ENCODE peak calls at places on chromosomes 4 and X, in six cellular contexts. X is heart left ventricle; T is cardiac fibroblast; B is CD4-positive, CD25-positive, alpha-beta regulatory T cell; K is GM03348; D is right atrium auricular region. O is an unnamed sample.

GRCh38 chrX:142096263-142096662 is 108.8 kb downstream of the MAGEC2 start:
- DNase-seq in B (no peak), T (no peak), K (no peak), D (no peak), X (no peak), O (no peak)

GRCh38 chr4:65195002-65195401 is 475.3 kb downstream of the EPHA5 start:
- DNase-seq in D (no peak), K (no peak), T (no peak), B (no peak), X (no peak), O (no peak)

GRCh38 chr4:53059253-53059652 is 197.1 kb downstream of the RASL11B start:
- DNase-seq in B (no peak), D (no peak), T (no peak), X (no peak), K (no peak), O (no peak)

GRCh38 chr4:182018691-182019090 is 224.5 kb upstream of the TENM3 start:
- DNase-seq in K (no peak), X (no peak), T (no peak), B (no peak), D (no peak), O (no peak)

GRCh38 chr4:16579866-16580265 is 318.6 kb downstream of the LDB2 start:
- DNase-seq in D (no peak), K (peak), T (no peak), X (no peak), B (no peak), O (no peak)

GRCh38 chr4:82984459-82984858 is 26.2 kb downstream of the LIN54 start:
- DNase-seq in D (no peak), B (no peak), K (peak), T (peak), X (no peak), O (no peak)

GRCh38 chr4:101357751-101358150 is 10.4 kb upstream of the PPP3CA start:
- DNase-seq in B (no peak), K (no peak), X (no peak), D (no peak), T (peak), O (no peak)

GRCh38 chr4:151462554-151462953 is 53.6 kb downstream of the FHIP1A start:
- DNase-seq in K (no peak), B (no peak), T (no peak), X (no peak), D (no peak), O (no peak)

GRCh38 chr4:173288296-173288695 is 45.9 kb downstream of the HMGB2 start:
- DNase-seq in X (peak), T (peak), B (peak), D (peak), K (peak), O (no peak)

GRCh38 chrX:40273356-40274050 is 175.7 kb upstream of the BCOR start:
- DNase-seq in B (no peak), T (peak), X (peak), K (no peak), D (no peak), O (peak)

GRCh38 chrX:19840899-19841648 is 46.3 kb downstream of the SH3KBP1 start:
- DNase-seq in D (no peak), K (no peak), T (no peak), B (peak), X (no peak), O (no peak)

GRCh38 chr4:15344041-15344440 is 83.8 kb upstream of the C1QTNF7 start:
- DNase-seq in X (no peak), B (no peak), K (peak), T (peak), D (no peak), O (no peak)

GRCh38 chr4:39151120-39151713 is 31.1 kb upstream of the WDR19 start:
- DNase-seq in T (peak), X (no peak), K (peak), D (no peak), B (no peak), O (no peak)

GRCh38 chr4:86749121-86749520 is 100.1 kb downstream of the SLC10A6 start:
- DNase-seq in K (no peak), B (no peak), X (no peak), D (no peak), T (no peak), O (no peak)

GRCh38 chr4:79241846-79242245 is 84.0 kb downstream of the NAA11 start:
- DNase-seq in K (no peak), T (peak), D (no peak), B (no peak), X (no peak), O (no peak)